ENCODE peak calls at places on chromosomes 16 and 17, in five cellular contexts. P, G, F, H and Y are unnamed samples.

GRCh38 chr17:80110447-80110812 is 9.0 kb downstream of the GAA start:
- DNase-seq in P (no peak), G (no peak), F (no peak), H (no peak), Y (no peak)

GRCh38 chr16:2039286-2040030 is 8.2 kb downstream of the NTHL1 start:
- DNase-seq in P (no peak), G (peak), F (peak), H (peak), Y (peak)

GRCh38 chr16:56950881-56951771 is 10.6 kb upstream of the CETP start:
- DNase-seq in P (peak), G (no peak), F (peak), H (peak), Y (no peak)

GRCh38 chr16:9900576-9900975 is 281.7 kb downstream of the GRIN2A start:
- DNase-seq in P (no peak), G (no peak), F (no peak), H (no peak), Y (no peak)

GRCh38 chr17:62966426-62967110 is 533 bp downstream of the TANC2 start:
- DNase-seq in P (peak), G (no peak), F (peak), H (peak), Y (no peak)

GRCh38 chr16:68510775-68511174 is 28.3 kb upstream of the ZFP90 start:
- DNase-seq in P (peak), G (no peak), F (no peak), H (no peak), Y (no peak)

GRCh38 chr17:46851029-46851741 is at the start of gene WNT9B:
- DNase-seq in P (peak), G (no peak), F (peak), H (peak), Y (no peak)

GRCh38 chr16:88843256-88843655 is 13.5 kb downstream of the GALNS start:
- DNase-seq in P (no peak), G (no peak), F (no peak), H (no peak), Y (no peak)

GRCh38 chr17:40486513-40487370 is 14.7 kb downstream of the TNS4 start:
- DNase-seq in P (no peak), G (peak), F (no peak), H (no peak), Y (peak)

GRCh38 chr16:30351586-30352419 is 3.3 kb downstream of the CD2BP2 start:
- DNase-seq in P (peak), G (peak), F (no peak), H (no peak), Y (peak)

GRCh38 chr17:29663155-29663554 is 40.4 kb upstream of the CORO6 start:
- DNase-seq in P (no peak), G (no peak), F (no peak), H (peak), Y (no peak)

GRCh38 chr17:19411641-19412040 is 609 bp downstream of the RNF112 start:
- DNase-seq in P (no peak), G (no peak), F (no peak), H (no peak), Y (no peak)

GRCh38 chr17:57557793-57558681 is 187.1 kb downstream of the CCDC182 start:
- DNase-seq in P (no peak), G (no peak), F (no peak), H (no peak), Y (no peak)

GRCh38 chr17:80449930-80450576 is 26.4 kb downstream of the NPTX1 start:
- DNase-seq in P (no peak), G (no peak), F (no peak), H (no peak), Y (peak)

GRCh38 chr17:2055494-2056220 is 754 bp downstream of the HIC1 start:
- DNase-seq in P (no peak), G (no peak), F (no peak), H (no peak), Y (no peak)

GRCh38 chr16:75267631-75268264 is 16.3 kb upstream of the BCAR1 start:
- DNase-seq in P (no peak), G (no peak), F (peak), H (peak), Y (no peak)

GRCh38 chr17:44087319-44087718 is 16.8 kb downstream of the G6PC3 start:
- DNase-seq in P (no peak), G (no peak), F (no peak), H (no peak), Y (no peak)

GRCh38 chr16:73143681-73144370 is 95.9 kb upstream of the ZFHX3 start:
- DNase-seq in P (no peak), G (no peak), F (no peak), H (no peak), Y (no peak)

GRCh38 chr17:83069571-83069906 is 9.9 kb upstream of the METRNL start:
- DNase-seq in P (no peak), G (no peak), F (no peak), H (no peak), Y (no peak)

GRCh38 chr16:1543085-1543896 is 9.8 kb downstream of the TMEM204 start:
- DNase-seq in P (peak), G (peak), F (peak), H (no peak), Y (no peak)

GRCh38 chr16:79301036-79301435 is 299.5 kb downstream of the MAF start:
- DNase-seq in P (no peak), G (no peak), F (no peak), H (peak), Y (no peak)

GRCh38 chr16:80718480-80719220 is 85.7 kb downstream of the CDYL2 start:
- DNase-seq in P (no peak), G (no peak), F (no peak), H (peak), Y (no peak)

GRCh38 chr17:48505788-48506187 is 25.0 kb downstream of the HOXB1 start:
- DNase-seq in P (no peak), G (peak), F (peak), H (peak), Y (no peak)

GRCh38 chr17:61904094-61904710 is 23.6 kb downstream of the INTS2 start:
- DNase-seq in P (no peak), G (no peak), F (no peak), H (no peak), Y (no peak)